ENCODE peak calls at places on chromosomes 16 and 17, in four cellular contexts. One of them, this sample, is unnamed.

GRCh38 chr17:1229354-1229890 is 40.8 kb upstream of the BHLHA9 start:
- DNase-seq in BE2C: no peak
- DNase-seq in IMR-90: no peak
- DNase-seq in adrenal gland: peak; percentile 54
- DNase-seq in this sample: no peak

GRCh38 chr17:75878174-75878998 is at the start of gene TRIM47:
- DNase-seq in BE2C: no peak
- DNase-seq in IMR-90: peak; percentile 49
- DNase-seq in adrenal gland: peak; percentile 62
- DNase-seq in this sample: no peak

GRCh38 chr17:81419333-81419885 is 24.2 kb downstream of the BAHCC1 start:
- DNase-seq in BE2C: peak; percentile 95
- DNase-seq in IMR-90: peak; percentile 91
- DNase-seq in adrenal gland: peak; percentile 75
- DNase-seq in this sample: no peak

GRCh38 chr16:68436581-68436980 is 11.7 kb downstream of the SMPD3 start:
- DNase-seq in BE2C: no peak
- DNase-seq in IMR-90: no peak
- DNase-seq in adrenal gland: no peak
- DNase-seq in this sample: no peak

GRCh38 chr17:21452377-21453143 is 76.4 kb downstream of the KCNJ12 start:
- DNase-seq in BE2C: no peak
- DNase-seq in IMR-90: peak; percentile 65
- DNase-seq in adrenal gland: peak; percentile 49
- DNase-seq in this sample: peak; percentile 21

GRCh38 chr17:50883850-50884291 is 17.7 kb upstream of the TOB1 start:
- DNase-seq in BE2C: no peak
- DNase-seq in IMR-90: no peak
- DNase-seq in adrenal gland: no peak
- DNase-seq in this sample: no peak

GRCh38 chr17:604719-605118 is 109.9 kb downstream of the VPS53 start:
- DNase-seq in BE2C: no peak
- DNase-seq in IMR-90: peak; percentile 39
- DNase-seq in adrenal gland: no peak
- DNase-seq in this sample: no peak

GRCh38 chr16:24753437-24753836 is 24.0 kb downstream of the TNRC6A start:
- DNase-seq in BE2C: no peak
- DNase-seq in IMR-90: no peak
- DNase-seq in adrenal gland: no peak
- DNase-seq in this sample: no peak

GRCh38 chr16:85970712-85971220 is 71.8 kb downstream of the IRF8 start:
- DNase-seq in BE2C: no peak
- DNase-seq in IMR-90: peak; percentile 0
- DNase-seq in adrenal gland: no peak
- DNase-seq in this sample: no peak

GRCh38 chr17:69402052-69402451 is 12.4 kb upstream of the MAP2K6 start:
- DNase-seq in BE2C: no peak
- DNase-seq in IMR-90: no peak
- DNase-seq in adrenal gland: no peak
- DNase-seq in this sample: no peak

GRCh38 chr16:85988723-85989313 is 89.9 kb downstream of the IRF8 start:
- DNase-seq in BE2C: no peak
- DNase-seq in IMR-90: no peak
- DNase-seq in adrenal gland: no peak
- DNase-seq in this sample: no peak

GRCh38 chr16:4637501-4638166 is 13.0 kb downstream of the MGRN1 start:
- DNase-seq in BE2C: no peak
- DNase-seq in IMR-90: no peak
- DNase-seq in adrenal gland: no peak
- DNase-seq in this sample: no peak

GRCh38 chr17:8384801-8385335 is 1.9 kb upstream of the RPL26 start:
- DNase-seq in BE2C: no peak
- DNase-seq in IMR-90: peak; percentile 93
- DNase-seq in adrenal gland: no peak
- DNase-seq in this sample: no peak

GRCh38 chr16:22670551-22670970 is 143.4 kb upstream of the HS3ST2 start:
- DNase-seq in BE2C: peak; percentile 73
- DNase-seq in IMR-90: no peak
- DNase-seq in adrenal gland: no peak
- DNase-seq in this sample: no peak

GRCh38 chr16:70252355-70252988 is 732 bp upstream of the EXOSC6 start:
- DNase-seq in BE2C: peak; percentile 67
- DNase-seq in IMR-90: peak; percentile 11
- DNase-seq in adrenal gland: no peak
- DNase-seq in this sample: no peak

GRCh38 chr16:9296273-9296593 is 204.8 kb downstream of the HAPSTR1 start:
- DNase-seq in BE2C: no peak
- DNase-seq in IMR-90: no peak
- DNase-seq in adrenal gland: no peak
- DNase-seq in this sample: no peak

GRCh38 chr17:7561589-7562207 is at the start of gene SENP3:
- DNase-seq in BE2C: peak; percentile 87
- DNase-seq in IMR-90: peak; percentile 88
- DNase-seq in adrenal gland: peak; percentile 91
- DNase-seq in this sample: peak; percentile 83

GRCh38 chr16:73527191-73527590 is 479.3 kb upstream of the ZFHX3 start:
- DNase-seq in BE2C: no peak
- DNase-seq in IMR-90: peak; percentile 1
- DNase-seq in adrenal gland: no peak
- DNase-seq in this sample: no peak

GRCh38 chr16:61900482-61900881 is 135.8 kb downstream of the CDH8 start:
- DNase-seq in BE2C: no peak
- DNase-seq in IMR-90: no peak
- DNase-seq in adrenal gland: no peak
- DNase-seq in this sample: no peak

GRCh38 chr17:8922451-8922850 is 43.1 kb downstream of the PIK3R5 start:
- DNase-seq in BE2C: no peak
- DNase-seq in IMR-90: peak; percentile 75
- DNase-seq in adrenal gland: no peak
- DNase-seq in this sample: no peak

GRCh38 chr16:3578610-3579551 is 1.7 kb upstream of the NLRC3 start:
- DNase-seq in BE2C: no peak
- DNase-seq in IMR-90: no peak
- DNase-seq in adrenal gland: no peak
- DNase-seq in this sample: peak; percentile 31

GRCh38 chr16:55487048-55487803 is 8.2 kb downstream of the MMP2 start:
- DNase-seq in BE2C: no peak
- DNase-seq in IMR-90: peak; percentile 92
- DNase-seq in adrenal gland: no peak
- DNase-seq in this sample: no peak

GRCh38 chr16:57999366-57999970 is 1.0 kb downstream of the ZNF319 start:
- DNase-seq in BE2C: no peak
- DNase-seq in IMR-90: peak; percentile 33
- DNase-seq in adrenal gland: no peak
- DNase-seq in this sample: no peak

DNA sequence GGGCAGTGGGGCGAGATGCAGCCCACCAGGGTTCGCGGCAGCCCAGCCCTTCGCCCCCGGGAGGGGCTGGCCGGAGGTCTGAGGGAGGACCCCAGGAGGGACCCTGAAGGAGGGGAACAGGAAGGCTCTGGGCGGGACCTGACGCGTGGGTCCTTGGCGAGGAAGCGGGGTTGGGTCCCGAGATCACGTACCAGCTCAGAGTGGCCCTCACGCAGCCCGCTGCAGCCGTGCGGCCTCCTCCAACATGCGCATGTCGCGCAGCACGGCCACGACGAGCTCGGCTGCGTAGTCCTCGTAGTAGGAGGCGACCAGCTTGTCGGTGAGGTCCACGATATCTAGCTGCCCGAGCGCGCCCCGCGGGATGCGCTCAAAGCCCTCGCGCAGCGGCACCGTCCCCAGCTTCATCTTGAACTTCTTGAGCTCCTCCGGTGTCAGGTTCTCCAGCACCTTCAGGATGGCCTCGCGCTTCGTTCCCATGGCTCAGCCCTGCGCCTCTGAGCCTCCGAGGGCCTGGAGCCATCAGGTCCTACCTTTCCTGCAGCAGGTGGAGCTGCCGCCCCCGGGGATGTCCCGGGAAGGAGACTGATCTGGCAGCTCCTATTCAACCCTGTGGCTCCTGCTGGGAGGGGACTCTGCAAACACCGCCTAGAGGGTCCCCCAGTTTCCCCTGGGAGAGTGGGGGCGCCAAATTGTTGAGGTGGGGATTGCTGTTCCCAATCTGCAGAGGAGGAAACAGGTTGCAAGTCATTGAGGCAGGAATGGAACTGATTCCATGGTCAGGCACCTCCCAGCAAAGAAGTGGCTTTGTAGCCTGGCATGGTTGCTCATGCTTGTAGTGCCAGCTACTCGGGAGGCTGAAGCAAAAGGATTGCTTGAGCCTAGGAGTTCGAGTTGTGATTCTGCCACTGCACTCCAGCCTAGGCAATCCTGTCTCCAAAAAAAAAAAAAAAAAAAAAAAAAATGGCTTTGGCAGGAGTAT is at the start of gene PYDC1:
- DNase-seq in BE2C: no peak
- DNase-seq in IMR-90: no peak
- DNase-seq in adrenal gland: no peak
- DNase-seq in this sample: no peak
- H3K27me3 ChIP-seq in BE2C: peaks cover 75% of the 10 kb centered on the region
- H3K27me3 ChIP-seq in IMR-90: peaks cover 65% of the 10 kb centered on the region
- H3K27me3 ChIP-seq in adrenal gland: peaks cover 22% of the 10 kb centered on the region
- H3K27me3 ChIP-seq in this sample: peaks cover 49% of the 10 kb centered on the region

DNA sequence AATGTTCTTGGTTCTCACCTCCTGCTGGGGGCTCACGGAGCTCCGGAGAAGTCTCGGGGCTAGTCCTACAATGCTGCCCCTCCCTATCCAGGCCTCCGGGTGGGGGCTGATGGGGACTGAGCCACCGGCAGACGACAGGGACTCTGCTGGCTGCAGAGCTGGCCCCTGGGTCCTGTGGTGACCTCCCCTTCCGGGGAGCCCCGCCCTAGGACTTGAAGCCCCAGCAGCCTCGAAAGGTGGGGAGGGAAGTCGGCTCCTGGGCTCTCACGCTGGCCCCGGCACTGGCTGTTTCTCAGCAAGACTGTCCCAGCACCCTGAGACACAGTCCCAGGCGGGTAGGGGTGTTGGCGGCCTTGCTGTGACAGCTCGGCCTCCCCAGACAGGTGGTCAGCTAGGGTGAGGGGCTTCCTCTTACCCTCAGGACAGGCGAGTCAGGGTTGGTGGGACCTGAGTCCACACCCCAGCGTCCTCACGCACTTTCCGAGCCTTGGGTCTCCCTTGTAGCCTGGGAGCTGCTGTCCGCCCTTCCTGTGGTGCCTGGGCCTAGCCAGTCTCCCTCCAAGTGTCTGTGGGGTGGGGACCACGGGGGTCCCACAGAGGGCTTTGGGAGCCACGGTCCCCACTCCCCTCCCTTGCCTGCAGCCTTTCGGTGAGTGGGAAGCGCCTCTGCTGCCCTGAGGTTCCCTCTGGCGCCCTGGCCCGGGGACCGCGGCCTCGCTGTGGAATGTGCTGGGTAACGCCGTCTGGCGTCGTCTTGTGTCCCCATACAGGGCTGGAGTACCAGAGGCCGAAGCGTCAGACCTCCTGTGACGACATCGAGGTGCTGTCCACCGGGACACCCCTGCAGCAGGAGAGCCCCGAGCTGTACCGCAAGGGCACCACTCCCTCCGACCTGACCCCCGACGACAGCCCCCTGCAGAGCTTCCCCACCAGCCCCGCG is 76.6 kb downstream of the KLHDC4 start:
- DNase-seq in BE2C: no peak
- DNase-seq in IMR-90: no peak
- DNase-seq in adrenal gland: no peak
- DNase-seq in this sample: no peak
- H3K27me3 ChIP-seq in BE2C: no peaks in the 10 kb centered on the region
- H3K27me3 ChIP-seq in IMR-90: peaks cover 12% of the 10 kb centered on the region
- H3K27me3 ChIP-seq in adrenal gland: no peaks in the 10 kb centered on the region
- H3K27me3 ChIP-seq in this sample: no peaks in the 10 kb centered on the region

DNA sequence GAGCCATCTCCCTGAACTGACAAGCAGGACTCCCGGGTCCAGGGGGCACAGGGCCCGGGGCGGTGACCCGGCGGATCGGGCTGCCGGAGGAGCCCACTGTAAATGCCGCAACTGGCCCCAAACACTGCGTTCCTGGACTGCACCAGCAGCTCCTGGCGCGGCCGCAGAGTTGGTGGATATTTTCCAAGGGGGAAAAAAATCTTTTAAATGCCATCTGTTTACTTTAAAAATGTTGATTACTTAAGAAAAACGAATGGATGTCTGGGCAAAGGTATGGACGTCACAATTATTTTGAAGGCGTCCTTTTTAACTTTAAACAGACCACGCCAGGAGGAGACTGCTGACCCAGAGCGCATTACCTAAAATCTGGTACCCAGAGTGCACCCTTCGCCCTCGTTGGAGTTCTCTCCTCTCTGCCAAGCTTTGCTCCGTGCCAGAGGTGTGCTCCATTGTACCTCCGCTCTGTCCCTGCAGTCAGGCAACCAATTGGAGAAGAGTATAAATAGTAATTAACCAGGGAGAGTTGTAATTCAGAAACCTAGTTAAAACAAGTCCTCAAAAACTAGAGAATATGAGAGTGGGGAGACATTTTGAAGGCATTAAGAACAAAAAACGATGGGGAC is 3.5 kb downstream of the HS3ST3B1 start:
- DNase-seq in BE2C: no peak
- DNase-seq in IMR-90: no peak
- DNase-seq in adrenal gland: no peak
- DNase-seq in this sample: no peak
- H3K27me3 ChIP-seq in BE2C: peaks cover 55% of the 10 kb centered on the region
- H3K27me3 ChIP-seq in IMR-90: no peaks in the 10 kb centered on the region
- H3K27me3 ChIP-seq in adrenal gland: peaks cover 6% of the 10 kb centered on the region
- H3K27me3 ChIP-seq in this sample: no peaks in the 10 kb centered on the region

DNA sequence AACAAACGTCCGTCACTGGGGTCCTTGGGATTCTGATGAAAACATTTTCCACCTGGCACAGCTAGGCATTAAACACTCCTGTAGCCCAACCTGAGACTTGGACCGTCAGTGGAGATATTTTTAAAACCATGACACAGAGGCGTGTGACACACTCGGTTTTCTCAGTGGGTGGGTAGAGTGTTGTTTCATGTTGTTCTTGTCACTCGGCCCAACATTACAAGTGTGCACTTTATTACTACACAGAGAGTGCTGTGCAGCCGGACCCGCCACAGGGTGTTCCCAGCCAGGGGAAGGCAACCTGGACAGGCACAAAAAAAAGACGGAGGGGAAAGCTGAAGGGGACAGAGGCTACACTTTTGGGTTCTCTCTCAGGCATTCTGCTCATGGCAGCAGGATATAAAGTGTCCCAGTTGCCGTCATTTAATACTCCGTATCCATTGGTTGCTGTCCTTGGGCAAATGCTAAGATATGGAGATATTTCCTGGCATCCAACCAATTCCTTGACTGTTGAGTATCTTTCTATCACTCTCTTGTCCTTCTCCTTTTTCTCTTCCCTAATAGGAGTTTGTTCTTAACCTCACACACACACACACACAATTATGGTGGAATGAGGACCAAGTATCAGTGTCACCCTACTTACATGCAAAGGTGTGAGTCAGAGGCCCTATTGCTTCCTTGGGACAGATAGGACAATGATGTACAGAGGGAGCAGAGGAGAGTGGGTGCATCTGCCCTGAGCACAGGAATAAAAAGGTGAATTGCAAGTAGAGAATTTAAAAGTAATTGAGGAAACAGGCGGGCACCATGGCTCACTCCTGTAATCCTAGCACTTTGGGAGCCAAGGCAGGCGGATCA is 154.1 kb upstream of the SOX9 start:
- DNase-seq in BE2C: no peak
- DNase-seq in IMR-90: no peak
- DNase-seq in adrenal gland: no peak
- DNase-seq in this sample: no peak
- H3K27me3 ChIP-seq in BE2C: no peaks in the 10 kb centered on the region
- H3K27me3 ChIP-seq in IMR-90: no peaks in the 10 kb centered on the region
- H3K27me3 ChIP-seq in adrenal gland: no peaks in the 10 kb centered on the region
- H3K27me3 ChIP-seq in this sample: no peaks in the 10 kb centered on the region